ENCODE peak calls at places on chromosomes 2 and 18, in eight cellular contexts. S is IMR-90, P is uterus, I is lower leg skin, T is K562, X is A549, E is Peyer's patch, R is GM12892. V is an unnamed sample.

GRCh38 chr18:59220164-59220783 is 316 bp downstream of the GRP start:
- DNase-seq in S (no peak), P (no peak), I (no peak), T (no peak), X (no peak), E (no peak), R (no peak), V (no peak)

GRCh38 chr18:6370886-6371635 is 43.6 kb downstream of the L3MBTL4 start:
- DNase-seq in S (no peak), P (no peak), I (no peak), T (no peak), X (no peak), E (no peak), R (no peak), V (no peak)

GRCh38 chr18:58827425-58827824 is 37.3 kb upstream of the ZNF532 start:
- DNase-seq in S (no peak), P (no peak), I (no peak), T (no peak), X (no peak), E (no peak), R (no peak), V (no peak)

GRCh38 chr2:21318263-21318662 is 194.5 kb downstream of the TDRD15 start:
- DNase-seq in S (no peak), P (no peak), I (no peak), T (no peak), X (no peak), E (no peak), R (no peak), V (no peak)

GRCh38 chr18:74234326-74235171 is 57.2 kb downstream of the CYB5A start:
- DNase-seq in S (peak), P (peak), I (peak), T (no peak), X (peak), E (peak), R (no peak), V (no peak)

GRCh38 chr2:84944257-84944909 is 26.6 kb upstream of the KCMF1 start:
- DNase-seq in S (no peak), P (no peak), I (no peak), T (no peak), X (no peak), E (peak), R (no peak), V (no peak)

GRCh38 chr2:220279372-220279771 is 651.9 kb downstream of the SLC4A3 start:
- DNase-seq in S (peak), P (no peak), I (no peak), T (no peak), X (peak), E (no peak), R (no peak), V (no peak)

GRCh38 chr2:130928385-130928784 is 91.7 kb downstream of the ARHGEF4 start:
- DNase-seq in S (no peak), P (no peak), I (no peak), T (no peak), X (no peak), E (no peak), R (no peak), V (no peak)

GRCh38 chr2:110854355-110855081 is 122.1 kb downstream of the ACOXL start:
- DNase-seq in S (no peak), P (no peak), I (no peak), T (no peak), X (peak), E (no peak), R (no peak), V (no peak)

GRCh38 chr18:3538456-3538855 is 88.5 kb downstream of the TGIF1 start:
- DNase-seq in S (peak), P (no peak), I (no peak), T (no peak), X (no peak), E (no peak), R (no peak), V (no peak)

GRCh38 chr2:206328979-206329378 is 54.5 kb downstream of the ZDBF2 start:
- DNase-seq in S (no peak), P (no peak), I (no peak), T (no peak), X (no peak), E (no peak), R (no peak), V (no peak)

GRCh38 chr2:223586261-223586660 is 15.9 kb downstream of the SCG2 start:
- DNase-seq in S (peak), P (no peak), I (no peak), T (no peak), X (peak), E (no peak), R (no peak), V (no peak)

GRCh38 chr2:196677404-196677803 is 37.9 kb downstream of the CCDC150 start:
- DNase-seq in S (peak), P (no peak), I (no peak), T (no peak), X (peak), E (no peak), R (no peak), V (no peak)

GRCh38 chr2:64606495-64607363 is 47.0 kb downstream of the SERTAD2 start:
- DNase-seq in S (no peak), P (peak), I (peak), T (peak), X (peak), E (peak), R (peak), V (peak)

GRCh38 chr18:78875268-78875997 is 104.2 kb upstream of the SALL3 start:
- DNase-seq in S (no peak), P (no peak), I (no peak), T (peak), X (peak), E (no peak), R (no peak), V (peak)

GRCh38 chr18:36366994-36367839 is 69.7 kb downstream of the FHOD3 start:
- DNase-seq in S (no peak), P (no peak), I (no peak), T (no peak), X (no peak), E (no peak), R (no peak), V (no peak)

GRCh38 chr2:6325616-6326015 is 540.1 kb downstream of the CMPK2 start:
- DNase-seq in S (no peak), P (no peak), I (no peak), T (no peak), X (no peak), E (no peak), R (no peak), V (no peak)

GRCh38 chr2:1742300-1742679 is 2.0 kb downstream of the PXDN start:
- DNase-seq in S (peak), P (no peak), I (no peak), T (no peak), X (no peak), E (no peak), R (no peak), V (no peak)

GRCh38 chr2:19732255-19732654 is 169.5 kb downstream of the TTC32 start:
- DNase-seq in S (peak), P (no peak), I (peak), T (no peak), X (no peak), E (no peak), R (no peak), V (no peak)

GRCh38 chr2:238895361-238895882 is 47.5 kb downstream of the TWIST2 start:
- DNase-seq in S (no peak), P (no peak), I (peak), T (no peak), X (no peak), E (no peak), R (no peak), V (no peak)

GRCh38 chr2:71609958-71610357 is 156.6 kb downstream of the DYSF start:
- DNase-seq in S (peak), P (no peak), I (no peak), T (no peak), X (peak), E (no peak), R (peak), V (peak)

GRCh38 chr2:133653116-133653515 is 84.9 kb upstream of the NCKAP5 start:
- DNase-seq in S (no peak), P (no peak), I (no peak), T (no peak), X (no peak), E (no peak), R (no peak), V (no peak)

GRCh38 chr2:238015705-238016104 is 45.1 kb upstream of the SCLY start:
- DNase-seq in S (no peak), P (no peak), I (no peak), T (no peak), X (no peak), E (no peak), R (no peak), V (peak)

GRCh38 chr2:105929506-105929905 is 184.8 kb downstream of the NCK2 start:
- DNase-seq in S (no peak), P (no peak), I (no peak), T (no peak), X (no peak), E (peak), R (no peak), V (no peak)

GRCh38 chr2:29281585-29281984 is 166.4 kb downstream of the CLIP4 start:
- DNase-seq in S (peak), P (peak), I (peak), T (no peak), X (peak), E (no peak), R (no peak), V (no peak)

GRCh38 chr2:207283356-207283755 is 117.6 kb upstream of the KLF7 start:
- DNase-seq in S (no peak), P (no peak), I (no peak), T (no peak), X (no peak), E (no peak), R (no peak), V (peak)

GRCh38 chr2:121735520-121736074 is 1.1 kb downstream of the NIFK start:
- DNase-seq in S (no peak), P (no peak), I (no peak), T (no peak), X (peak), E (no peak), R (no peak), V (peak)

GRCh38 chr2:121736140-121736461 is 574 bp downstream of the NIFK start:
- DNase-seq in S (no peak), P (no peak), I (no peak), T (no peak), X (no peak), E (no peak), R (no peak), V (no peak)

GRCh38 chr2:121740973-121741372 is 4.3 kb upstream of the NIFK start:
- DNase-seq in S (no peak), P (no peak), I (no peak), T (no peak), X (no peak), E (no peak), R (no peak), V (no peak)

GRCh38 chr2:121731366-121731765 is 5.3 kb downstream of the NIFK start:
- DNase-seq in S (no peak), P (no peak), I (no peak), T (no peak), X (no peak), E (no peak), R (no peak), V (no peak)

DNA sequence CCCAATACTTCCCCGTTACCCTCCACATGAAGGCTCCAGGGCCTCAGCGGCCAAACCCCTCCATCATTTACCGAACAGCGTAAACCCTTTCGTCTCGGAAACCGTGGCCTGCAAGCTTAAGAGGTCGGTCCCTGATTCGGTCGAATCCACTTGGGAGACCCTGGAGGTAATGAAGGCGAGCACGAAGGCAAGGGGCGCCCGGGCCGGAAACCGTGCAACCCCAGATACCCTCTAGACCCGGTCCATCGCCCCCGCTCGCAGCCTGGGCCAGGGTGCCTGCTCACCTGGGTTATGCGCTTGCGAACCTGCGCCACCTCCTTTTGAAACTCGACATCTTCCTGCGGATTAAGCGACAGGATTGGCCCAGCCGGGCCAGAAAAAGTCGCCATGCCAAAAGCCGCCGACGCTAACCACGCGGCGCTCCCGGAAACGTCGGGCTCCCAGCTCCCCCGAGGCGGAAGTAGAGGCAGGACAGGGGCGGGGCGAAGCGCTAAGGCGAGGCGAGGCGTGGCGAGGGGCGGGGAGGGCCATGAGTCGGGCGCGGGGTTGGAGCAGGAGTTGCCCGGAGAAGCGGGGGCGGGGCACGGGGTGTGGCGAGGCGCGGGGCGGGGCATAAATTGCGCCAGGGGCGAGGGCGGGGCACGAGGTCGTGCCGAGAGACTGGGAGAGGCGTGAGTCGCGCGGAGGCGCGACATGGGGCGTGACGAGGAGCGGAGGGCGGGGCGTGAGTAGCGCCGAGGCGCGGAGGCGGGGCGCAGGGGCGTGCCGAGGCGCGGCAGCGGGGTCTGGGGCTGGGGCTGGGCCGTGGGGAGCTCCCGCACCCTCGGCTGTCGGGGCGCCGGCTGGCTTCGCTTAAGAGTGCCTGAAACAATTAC is at the start of gene NIFK:
- DNase-seq in S (peak), P (peak), I (peak), T (peak), X (peak), E (peak), R (peak), V (peak)
- TF ChIP-seq POLR2A in S (peak), P (peak), I (no peak), T (peak), X (peak), E (peak), R (peak), V (peak)

DNA sequence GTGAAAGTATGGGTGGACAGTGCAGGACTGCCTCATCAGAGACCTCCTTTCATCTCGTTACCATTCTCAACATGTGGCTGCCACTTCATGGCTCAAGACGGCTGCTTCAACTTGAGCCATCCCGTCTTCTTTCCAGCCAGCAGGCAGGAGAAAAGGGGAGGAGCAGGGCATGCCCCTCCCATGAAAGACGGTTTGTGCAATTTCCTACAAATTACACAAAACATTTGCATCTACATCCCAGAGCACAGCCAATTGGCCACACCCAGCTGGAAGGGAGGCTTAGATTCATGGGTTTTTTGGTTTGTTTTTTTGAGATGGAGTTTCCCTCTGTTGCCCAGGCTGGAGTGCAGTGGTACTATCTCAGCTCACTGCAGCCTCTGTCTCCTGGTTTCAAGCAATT is 11.8 kb downstream of the UCN start:
- DNase-seq in S (no peak), P (no peak), I (no peak), T (no peak), X (no peak), E (no peak), R (no peak), V (no peak)
- TF ChIP-seq POLR2A in S (no peak), P (no peak), I (no peak), T (no peak), X (no peak), E (no peak), R (no peak), V (no peak)

GRCh38 chr2:111898703-111899514 is 502 bp downstream of the MERTK start:
- DNase-seq in S (no peak), P (no peak), I (peak), T (no peak), X (peak), E (peak), R (peak), V (peak)

GRCh38 chr2:111896007-111896406 is 2.4 kb upstream of the MERTK start:
- DNase-seq in S (no peak), P (no peak), I (no peak), T (peak), X (no peak), E (no peak), R (no peak), V (peak)

GRCh38 chr2:111896576-111896975 is 1.8 kb upstream of the MERTK start:
- DNase-seq in S (no peak), P (no peak), I (no peak), T (no peak), X (no peak), E (no peak), R (no peak), V (no peak)

GRCh38 chr2:111897630-111897923 is 830 bp upstream of the MERTK start:
- DNase-seq in S (no peak), P (no peak), I (no peak), T (no peak), X (no peak), E (no peak), R (no peak), V (no peak)

DNA sequence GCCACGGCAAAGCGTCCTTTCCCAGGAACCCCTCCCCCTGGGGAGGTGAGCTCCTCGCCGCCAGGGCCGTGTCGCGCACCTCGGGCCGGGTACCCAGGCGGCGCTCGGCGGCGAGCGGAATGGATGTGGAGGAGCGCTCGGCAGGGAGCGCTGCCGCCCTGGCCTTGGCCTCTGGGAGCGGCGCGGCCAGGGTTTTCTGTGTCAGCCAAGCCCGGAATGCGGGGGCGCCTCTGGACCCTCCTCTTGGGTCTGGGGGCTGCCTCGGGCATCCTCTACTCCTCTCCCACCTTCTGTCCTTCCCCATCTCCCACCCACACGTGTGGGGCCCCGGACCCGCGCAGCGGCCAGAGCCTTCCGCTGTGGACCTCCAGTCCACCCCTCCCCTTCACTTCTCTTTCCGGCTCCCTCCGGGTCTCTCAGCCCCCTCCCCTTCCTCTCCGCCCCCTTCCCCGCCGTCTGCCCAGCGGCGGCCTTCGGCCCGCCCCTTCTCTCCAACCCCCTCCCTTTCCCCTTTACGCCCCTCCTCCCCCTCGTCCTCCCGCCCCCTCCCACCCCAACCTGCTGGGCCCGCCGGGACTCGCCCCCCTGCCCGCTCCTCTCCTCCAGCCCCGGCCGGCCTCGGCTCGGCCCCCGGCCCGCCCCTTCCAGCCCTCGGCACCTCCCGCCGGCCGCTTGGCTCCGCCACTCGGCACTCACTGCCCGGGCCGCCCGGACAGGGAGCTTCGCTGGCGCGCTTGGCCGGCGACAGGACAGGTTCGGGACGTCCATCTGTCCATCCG is at the start of gene MERTK:
- DNase-seq in S (peak), P (peak), I (peak), T (peak), X (peak), E (peak), R (peak), V (peak)
- TF ChIP-seq POLR2A in S (no peak), P (peak), I (no peak), T (peak), X (peak), E (peak), R (no peak), V (no peak)

GRCh38 chr2:168246483-168247340 is 683 bp downstream of the STK39 start:
- DNase-seq in S (peak), P (peak), I (peak), T (peak), X (peak), E (peak), R (peak), V (peak)

GRCh38 chr2:168246072-168246482 is 1.3 kb downstream of the STK39 start:
- DNase-seq in S (no peak), P (no peak), I (no peak), T (no peak), X (no peak), E (no peak), R (no peak), V (no peak)

GRCh38 chr2:168244318-168244717 is 3.1 kb downstream of the STK39 start:
- DNase-seq in S (no peak), P (no peak), I (no peak), T (no peak), X (no peak), E (peak), R (no peak), V (no peak)

GRCh38 chr2:168245074-168245825 is 2.1 kb downstream of the STK39 start:
- DNase-seq in S (no peak), P (no peak), I (no peak), T (no peak), X (no peak), E (no peak), R (no peak), V (no peak)

DNA sequence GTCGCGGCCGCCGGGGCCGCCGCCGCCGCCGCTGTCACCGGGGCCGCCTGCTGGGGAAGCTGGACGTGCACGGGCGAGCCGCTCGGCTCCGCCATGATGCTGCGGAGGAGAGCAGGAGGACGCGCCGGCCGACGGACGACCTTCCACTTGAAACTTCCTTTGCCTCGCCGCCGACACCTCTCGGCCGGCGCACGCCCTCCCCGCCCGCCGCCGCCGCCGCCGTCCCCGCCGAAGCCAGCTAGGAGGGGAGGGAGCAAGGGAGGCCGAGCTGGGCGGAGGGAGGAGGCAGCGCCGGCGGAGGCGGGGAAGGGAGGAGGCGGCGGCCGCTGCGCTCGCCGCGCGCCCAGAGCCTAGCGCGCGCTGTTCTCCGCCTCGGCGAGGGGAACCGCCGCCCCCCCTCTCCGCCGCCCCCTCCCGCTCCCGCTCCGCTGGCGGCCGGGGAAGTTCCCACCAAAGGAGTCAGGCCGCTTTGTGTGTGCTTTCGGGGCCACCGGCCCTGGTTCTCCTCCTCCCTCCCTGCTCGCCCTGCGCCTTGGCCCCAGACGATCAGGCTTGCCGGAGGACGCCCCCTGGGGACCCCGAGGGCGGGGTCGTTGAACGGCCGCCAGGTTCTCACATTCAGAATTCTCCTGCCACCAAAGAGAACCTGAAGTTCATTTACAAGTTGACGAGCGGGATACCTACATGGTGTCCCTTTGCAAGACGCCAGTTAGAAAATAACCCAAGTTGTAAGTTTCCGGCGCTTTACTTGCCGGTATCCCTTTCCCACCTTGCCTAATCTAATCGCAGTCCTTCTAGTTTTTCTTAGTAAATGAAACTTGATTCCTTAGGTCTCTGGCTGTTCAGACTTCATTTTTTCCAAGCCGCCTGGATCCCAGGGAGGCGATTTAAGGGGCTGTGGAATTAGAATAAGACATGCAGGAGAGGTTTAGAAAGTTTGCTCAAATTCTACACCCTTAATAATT is at the start of gene STK39:
- DNase-seq in S (peak), P (peak), I (peak), T (peak), X (peak), E (peak), R (peak), V (peak)
- TF ChIP-seq POLR2A in S (no peak), P (no peak), I (no peak), T (no peak), X (peak), E (peak), R (no peak), V (no peak)

V was measured in erythroblast.